ENCODE peak calls at places on chromosome 10, in five cellular contexts. P is GM13977; S is activated T-cell treated with anti-CD3 and anti-CD28 coated beads for 1 hour; X is naive thymus-derived CD8-positive, alpha-beta T cell; D is neural crest cell. W is an unnamed sample.

GRCh38 chr10:35211390-35211789 is 84.7 kb downstream of the CREM start:
- DNase-seq in P (no peak), S (no peak), X (no peak), D (no peak), W (no peak)

GRCh38 chr10:93945814-93946213 is 47.9 kb upstream of the PLCE1 start:
- DNase-seq in P (no peak), S (no peak), X (no peak), D (no peak), W (no peak)

GRCh38 chr10:118721005-118721876 is 33.5 kb downstream of the CACUL1 start:
- DNase-seq in P (peak), S (peak), X (peak), D (peak), W (peak)

GRCh38 chr10:119815671-119816070 is 57.0 kb downstream of the MCMBP start:
- DNase-seq in P (no peak), S (no peak), X (no peak), D (no peak), W (no peak)

GRCh38 chr10:84172435-84173356 is 905 bp upstream of the GPR15LG start:
- DNase-seq in P (peak), S (no peak), X (no peak), D (no peak), W (peak)

GRCh38 chr10:124020871-124021823 is 72.3 kb downstream of the CHST15 start:
- DNase-seq in P (no peak), S (no peak), X (no peak), D (no peak), W (no peak)

GRCh38 chr10:24889636-24890035 is 62.8 kb downstream of the PRTFDC1 start:
- DNase-seq in P (no peak), S (no peak), X (no peak), D (no peak), W (peak)

GRCh38 chr10:124092270-124093075 is 925 bp downstream of the CHST15 start:
- DNase-seq in P (peak), S (peak), X (peak), D (peak), W (peak)

GRCh38 chr10:3886666-3887251 is 101.8 kb upstream of the KLF6 start:
- DNase-seq in P (no peak), S (no peak), X (no peak), D (no peak), W (peak)

GRCh38 chr10:21399392-21400015 is 126.0 kb downstream of the SKIDA1 start:
- DNase-seq in P (no peak), S (no peak), X (no peak), D (no peak), W (peak)

GRCh38 chr10:83572036-83572435 is 567.3 kb upstream of the GHITM start:
- DNase-seq in P (no peak), S (no peak), X (no peak), D (no peak), W (no peak)

GRCh38 chr10:124746992-124747391 is 2.8 kb upstream of the FAM53B start:
- DNase-seq in P (no peak), S (no peak), X (no peak), D (no peak), W (no peak)

GRCh38 chr10:122624546-122624945 is 64.0 kb downstream of the DMBT1 start:
- DNase-seq in P (no peak), S (no peak), X (no peak), D (no peak), W (no peak)

GRCh38 chr10:133520193-133520738 is 6.9 kb upstream of the CYP2E1 start:
- DNase-seq in P (peak), S (peak), X (peak), D (no peak), W (peak)

GRCh38 chr10:24390146-24390700 is 181.3 kb downstream of the KIAA1217 start:
- DNase-seq in P (no peak), S (no peak), X (no peak), D (no peak), W (no peak)

GRCh38 chr10:89480047-89480446 is 55.3 kb downstream of the SLC16A12 start:
- DNase-seq in P (no peak), S (no peak), X (no peak), D (no peak), W (no peak)

GRCh38 chr10:99484626-99485581 is 47.8 kb upstream of the NKX2-3 start:
- DNase-seq in P (no peak), S (no peak), X (no peak), D (no peak), W (peak)

GRCh38 chr10:62577666-62578291 is 203.6 kb downstream of the ZNF365 start:
- DNase-seq in P (no peak), S (no peak), X (no peak), D (no peak), W (peak)

GRCh38 chr10:96681493-96681892 is 38.8 kb downstream of the PIK3AP1 start:
- DNase-seq in P (no peak), S (no peak), X (no peak), D (no peak), W (no peak)

GRCh38 chr10:119364941-119365340 is 157.6 kb downstream of the GRK5 start:
- DNase-seq in P (no peak), S (no peak), X (no peak), D (no peak), W (no peak)

GRCh38 chr10:50593523-50593922 is 30.2 kb downstream of the SGMS1 start:
- DNase-seq in P (no peak), S (no peak), X (no peak), D (no peak), W (no peak)

GRCh38 chr10:122642726-122643605 is 56.7 kb downstream of the C10orf120 start:
- DNase-seq in P (no peak), S (no peak), X (no peak), D (no peak), W (no peak)

GRCh38 chr10:122852261-122852660 is 6.6 kb upstream of the CUZD1 start:
- DNase-seq in P (no peak), S (no peak), X (no peak), D (no peak), W (peak)

GRCh38 chr10:36277459-36277858 is 635.4 kb upstream of the FZD8 start:
- DNase-seq in P (no peak), S (no peak), X (no peak), D (no peak), W (no peak)

GRCh38 chr10:123606955-123607354 is 59.2 kb upstream of the GPR26 start:
- DNase-seq in P (no peak), S (no peak), X (no peak), D (no peak), W (no peak)

GRCh38 chr10:93438796-93439253 is 43.3 kb downstream of the MYOF start:
- DNase-seq in P (no peak), S (no peak), X (no peak), D (no peak), W (peak)

GRCh38 chr10:85238676-85239075 is 910.3 kb downstream of the CCSER2 start:
- DNase-seq in P (no peak), S (no peak), X (no peak), D (no peak), W (no peak)

GRCh38 chr10:100083623-100084022 is 2.0 kb upstream of the CPN1 start:
- DNase-seq in P (no peak), S (no peak), X (no peak), D (no peak), W (no peak)

GRCh38 chr10:100837300-100837699 is 75.5 kb upstream of the SLF2 start:
- DNase-seq in P (no peak), S (no peak), X (no peak), D (no peak), W (no peak)

GRCh38 chr10:124449170-124450009 is 445 bp downstream of the NKX1-2 start:
- DNase-seq in P (no peak), S (no peak), X (no peak), D (no peak), W (peak)

GRCh38 chr10:124296121-124296812 is 122.5 kb downstream of the OAT start:
- DNase-seq in P (no peak), S (no peak), X (no peak), D (no peak), W (no peak)

GRCh38 chr10:30093303-30093967 is 34.0 kb upstream of the JCAD start:
- DNase-seq in P (no peak), S (no peak), X (no peak), D (no peak), W (no peak)

GRCh38 chr10:73797324-73798025 is 12.1 kb downstream of the ZSWIM8 start:
- DNase-seq in P (no peak), S (no peak), X (no peak), D (no peak), W (no peak)

GRCh38 chr10:128660726-128661125 is 534.5 kb upstream of the MKI67 start:
- DNase-seq in P (no peak), S (no peak), X (no peak), D (no peak), W (no peak)

GRCh38 chr10:61554925-61555324 is 101.7 kb upstream of the TMEM26 start:
- DNase-seq in P (no peak), S (no peak), X (no peak), D (no peak), W (no peak)

GRCh38 chr10:111877274-111877673 is 306.3 kb downstream of the GPAM start:
- DNase-seq in P (no peak), S (no peak), X (no peak), D (no peak), W (no peak)